ENCODE peak calls at places on chromosomes 5 and 9, in nine cellular contexts. K, J, F, C, E, G, P, I and A are unnamed samples.

GRCh38 chr5:68182094-68182493 is 33.5 kb upstream of the PIK3R1 start:
- DNase-seq in K (no peak), J (no peak), F (no peak), C (no peak), E (no peak), G (no peak), P (no peak), I (no peak), A (no peak)

GRCh38 chr9:135040892-135041291 is 46.6 kb upstream of the OLFM1 start:
- DNase-seq in K (no peak), J (no peak), F (no peak), C (no peak), E (no peak), G (no peak), P (no peak), I (no peak), A (no peak)

GRCh38 chr5:32583582-32584232 is 1.6 kb upstream of the SUB1 start:
- DNase-seq in K (no peak), J (no peak), F (no peak), C (peak; percentile 8), E (no peak), G (no peak), P (no peak), I (no peak), A (no peak)

GRCh38 chr5:172723508-172723907 is 47.5 kb downstream of the DUSP1 start:
- DNase-seq in K (no peak), J (no peak), F (no peak), C (no peak), E (no peak), G (no peak), P (no peak), I (no peak), A (no peak)

GRCh38 chr5:107532182-107532878 is 138.4 kb downstream of the EFNA5 start:
- DNase-seq in K (no peak), J (peak; percentile 63), F (no peak), C (no peak), E (no peak), G (no peak), P (no peak), I (no peak), A (no peak)

GRCh38 chr5:125719681-125720676 is 703.2 kb upstream of the GRAMD2B start:
- DNase-seq in K (no peak), J (peak; percentile 39), F (peak; percentile 67), C (peak; percentile 48), E (no peak), G (no peak), P (no peak), I (no peak), A (no peak)

GRCh38 chr5:98880151-98880550 is 48.7 kb downstream of the CHD1 start:
- DNase-seq in K (no peak), J (peak; percentile 64), F (peak; percentile 5), C (peak; percentile 73), E (no peak), G (no peak), P (no peak), I (no peak), A (no peak)

GRCh38 chr5:17185776-17186175 is 31.7 kb upstream of the BASP1 start:
- DNase-seq in K (peak; percentile 98), J (peak; percentile 92), F (no peak), C (peak; percentile 84), E (no peak), G (no peak), P (no peak), I (no peak), A (no peak)

GRCh38 chr9:127187231-127187956 is 65.0 kb upstream of the ANGPTL2 start:
- DNase-seq in K (peak; percentile 99), J (peak; percentile 97), F (peak; percentile 88), C (peak; percentile 93), E (no peak), G (no peak), P (peak; percentile 95), I (peak; percentile 48), A (peak; percentile 17)

GRCh38 chr9:111969622-111970021 is 73.0 kb downstream of the UGCG start:
- DNase-seq in K (no peak), J (no peak), F (no peak), C (no peak), E (no peak), G (no peak), P (no peak), I (no peak), A (no peak)

GRCh38 chr5:57386958-57387357 is 95.7 kb downstream of the ACTBL2 start:
- DNase-seq in K (peak; percentile 66), J (peak; percentile 61), F (peak; percentile 42), C (peak; percentile 11), E (no peak), G (no peak), P (peak; percentile 18), I (no peak), A (no peak)

GRCh38 chr5:173323121-173323798 is 5.0 kb downstream of the STC2 start:
- DNase-seq in K (no peak), J (no peak), F (no peak), C (no peak), E (no peak), G (no peak), P (no peak), I (no peak), A (no peak)

DNA sequence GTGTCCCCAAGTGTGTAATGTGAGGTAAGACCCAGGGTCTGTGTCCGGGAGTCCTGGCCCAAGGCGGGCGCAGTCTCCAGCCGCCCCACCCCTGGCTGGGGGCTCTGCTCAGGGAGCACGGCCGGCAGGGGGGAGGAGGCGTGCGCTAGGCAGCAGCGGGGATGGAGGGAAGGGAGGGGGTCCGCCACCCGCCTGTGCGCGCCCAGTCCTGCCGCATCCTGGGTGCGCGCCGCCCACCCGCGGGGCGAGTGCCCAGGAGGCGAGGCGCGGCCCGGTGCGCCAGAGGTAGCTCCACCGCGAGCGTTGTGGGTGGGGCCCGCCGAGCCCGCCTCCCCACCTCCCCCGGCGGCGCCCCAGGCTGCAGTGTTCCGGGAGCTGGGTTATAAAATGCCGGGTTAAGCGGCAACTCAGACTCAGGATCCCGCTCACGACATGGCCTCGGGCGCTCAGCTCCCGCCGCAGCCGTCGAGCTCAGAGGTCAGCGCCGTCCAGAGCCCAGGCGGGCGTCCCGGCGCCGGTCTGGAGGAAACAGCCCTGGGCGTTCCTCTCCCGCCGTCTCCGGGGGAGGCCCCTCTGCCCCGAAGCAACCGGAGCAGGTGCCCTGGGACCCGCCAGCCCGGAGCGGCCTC is at the start of gene CCNI2:
- DNase-seq in K (no peak), J (no peak), F (peak; percentile 58), C (peak; percentile 5), E (no peak), G (peak; percentile 78), P (peak; percentile 29), I (no peak), A (no peak)
- TF ChIP-seq EZH2 in K (peak; percentile 85), J (peak; percentile 98), F (peak; percentile 70), C (no peak), E (no peak), G (no peak), P (no peak), I (no peak), A (no peak)

GRCh38 chr5:5025774-5026406 is 114.2 kb upstream of the ADAMTS16 start:
- DNase-seq in K (no peak), J (no peak), F (no peak), C (no peak), E (no peak), G (no peak), P (no peak), I (no peak), A (no peak)
- TF ChIP-seq EZH2 in K (no peak), J (no peak), F (no peak), C (no peak), E (no peak), G (no peak), P (no peak), I (no peak), A (no peak)

DNA sequence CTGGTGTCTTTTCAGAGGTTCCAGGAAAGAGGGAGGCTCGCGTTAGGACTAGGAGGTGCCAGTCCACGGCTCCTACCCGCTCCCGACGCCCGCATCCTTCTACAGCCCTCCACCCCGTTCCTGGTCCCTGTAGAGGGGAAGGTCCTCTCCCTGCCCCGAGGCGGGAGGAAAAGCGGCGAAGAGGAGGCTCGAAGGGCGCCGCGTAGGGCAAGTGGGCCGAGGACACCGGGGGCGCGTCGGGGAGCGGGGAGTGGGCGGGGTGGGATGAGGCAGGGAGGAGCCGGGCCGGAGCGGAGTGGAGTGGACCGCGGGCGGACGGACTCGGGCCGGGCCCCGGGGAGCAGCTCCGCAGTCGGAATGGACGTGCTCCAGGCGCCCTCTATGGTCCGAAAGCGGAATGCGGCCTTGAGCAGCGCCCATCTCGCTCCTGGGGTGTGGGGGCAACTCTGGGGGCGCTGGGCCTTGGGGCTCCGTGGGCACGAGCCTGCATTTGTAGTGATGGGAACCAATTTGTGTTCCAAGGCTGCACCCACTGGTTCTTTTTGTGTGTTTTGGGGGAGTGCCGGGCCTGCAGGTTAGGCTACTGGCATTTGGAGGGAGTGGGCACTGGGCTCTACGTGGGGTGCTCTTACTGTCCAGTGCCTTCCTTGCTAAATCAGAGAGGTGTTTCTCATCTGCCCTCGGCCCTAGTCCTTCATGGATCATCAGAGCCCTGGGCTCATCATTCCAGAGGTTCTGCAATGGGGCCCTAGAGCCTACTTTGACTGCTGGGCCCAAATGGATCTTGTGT is 7.3 kb downstream of the IRX1 start:
- DNase-seq in K (no peak), J (peak; percentile 34), F (peak; percentile 71), C (peak; percentile 59), E (no peak), G (peak; percentile 87), P (no peak), I (no peak), A (no peak)
- TF ChIP-seq EZH2 in K (no peak), J (no peak), F (no peak), C (no peak), E (no peak), G (no peak), P (no peak), I (no peak), A (no peak)

GRCh38 chr9:129682381-129682780 is 16.9 kb downstream of the PRRX2 start:
- DNase-seq in K (no peak), J (no peak), F (no peak), C (no peak), E (no peak), G (no peak), P (no peak), I (no peak), A (no peak)
- TF ChIP-seq EZH2 in K (no peak), J (no peak), F (no peak), C (no peak), E (no peak), G (no peak), P (no peak), I (no peak), A (no peak)

GRCh38 chr5:1156033-1156753 is 44.3 kb upstream of the SLC12A7 start:
- DNase-seq in K (no peak), J (no peak), F (no peak), C (no peak), E (no peak), G (no peak), P (no peak), I (no peak), A (no peak)
- TF ChIP-seq EZH2 in K (no peak), J (peak; percentile 43), F (no peak), C (no peak), E (no peak), G (peak; percentile 56), P (peak; percentile 57), I (no peak), A (peak; percentile 65)